ENCODE peak calls at places on chromosomes 3 and 15, in ten cellular contexts. Y is AG10803, W is H9, Z is fibroblast of pulmonary artery, D is PC-9, N is breast epithelium, S is progenitor cell of endocrine pancreas, B is A549, H is HepG2, Q is WTC11. U is an unnamed sample.

GRCh38 chr3:127206611-127207516 is 13.9 kb downstream of the PRR23E start:
- DNase-seq in S (no peak), B (no peak), H (no peak), Y (no peak), Q (no peak), Z (no peak), D (no peak), W (no peak), N (no peak), U (no peak)

GRCh38 chr3:100797921-100798491 is 88.7 kb downstream of the TFG start:
- DNase-seq in W (no peak), S (no peak), D (no peak), Q (no peak), N (no peak), Z (no peak), B (no peak), Y (peak; percentile 49), H (no peak), U (no peak)

GRCh38 chr3:138125548-138126221 is 6.5 kb downstream of the A4GNT start:
- DNase-seq in D (no peak), Y (peak; percentile 43), Z (peak; percentile 44), H (no peak), Q (no peak), B (no peak), S (no peak), W (no peak), N (no peak), U (no peak)

GRCh38 chr15:83475551-83475950 is 28.4 kb downstream of the SH3GL3 start:
- DNase-seq in H (no peak), S (no peak), N (no peak), W (no peak), Z (peak; percentile 17), D (no peak), B (no peak), Q (no peak), Y (peak; percentile 28), U (no peak)

GRCh38 chr3:147130461-147130860 is 275.9 kb downstream of the ZIC4 start:
- DNase-seq in N (no peak), D (no peak), Y (peak; percentile 44), Z (peak; percentile 2), W (no peak), Q (no peak), B (no peak), S (no peak), H (no peak), U (no peak)

GRCh38 chr3:70400194-70400593 is 87.8 kb upstream of the MDFIC2 start:
- DNase-seq in Z (no peak), D (no peak), Q (no peak), N (no peak), W (no peak), S (no peak), Y (no peak), B (no peak), H (no peak), U (no peak)

GRCh38 chr3:12159227-12159601 is 502 bp upstream of the TIMP4 start:
- DNase-seq in S (no peak), H (no peak), Q (peak; percentile 53), Y (no peak), N (no peak), B (no peak), D (no peak), W (peak; percentile 81), Z (no peak), U (no peak)

GRCh38 chr3:167032267-167032876 is 347.7 kb downstream of the ZBBX start:
- DNase-seq in Z (peak; percentile 70), H (peak; percentile 57), Q (no peak), N (no peak), D (peak; percentile 31), S (no peak), W (no peak), B (no peak), Y (peak; percentile 6), U (no peak)

GRCh38 chr3:49410844-49411549 is 779 bp downstream of the RHOA start:
- DNase-seq in Q (no peak), S (no peak), N (peak; percentile 53), Y (peak; percentile 36), B (no peak), D (no peak), W (no peak), H (no peak), Z (no peak), U (no peak)

GRCh38 chr3:49410102-49410843 is 1.5 kb downstream of the RHOA start:
- DNase-seq in H (no peak), W (no peak), S (no peak), D (no peak), B (no peak), Z (no peak), N (no peak), Y (no peak), Q (no peak), U (no peak)

GRCh38 chr3:49411968-49412631 is at the start of the genes RHOA and TCTA:
- DNase-seq in H (peak; percentile 99), Y (peak; percentile 100), W (peak; percentile 98), S (peak; percentile 93), N (peak; percentile 99), Z (peak; percentile 100), B (peak; percentile 95), D (peak; percentile 97), Q (peak; percentile 96), U (peak; percentile 97)

GRCh38 chr3:49412632-49413337 is 562 bp downstream of the TCTA start:
- DNase-seq in Z (no peak), Y (no peak), B (no peak), W (no peak), N (no peak), Q (no peak), S (no peak), D (no peak), H (no peak), U (no peak)

GRCh38 chr3:49411550-49411967 is 217 bp downstream of the RHOA start:
- DNase-seq in S (peak; percentile 39), H (peak; percentile 44), N (no peak), D (peak; percentile 39), W (no peak), Q (peak; percentile 66), Z (no peak), Y (no peak), B (no peak), U (no peak)
- TF ChIP-seq CTCF in S (no peak), H (no peak), N (no peak), D (no peak), W (no peak), Q (no peak), Z (no peak), Y (no peak), B (no peak), U (no peak)

GRCh38 chr15:66908503-66909095 is 156.8 kb upstream of the SMAD3 start:
- DNase-seq in Z (no peak), D (no peak), Q (no peak), B (no peak), W (no peak), H (no peak), N (no peak), Y (peak; percentile 36), S (no peak), U (no peak)

GRCh38 chr15:66909381-66909890 is 156.0 kb upstream of the SMAD3 start:
- DNase-seq in B (no peak), H (no peak), N (no peak), W (peak; percentile 12), Q (no peak), D (no peak), Y (no peak), S (no peak), Z (no peak), U (no peak)

GRCh38 chr15:66912001-66912400 is 153.4 kb upstream of the SMAD3 start:
- DNase-seq in H (no peak), D (no peak), N (no peak), Z (no peak), Y (no peak), Q (no peak), B (no peak), S (no peak), W (peak; percentile 6), U (no peak)

GRCh38 chr15:66912441-66912840 is 153.0 kb upstream of the SMAD3 start:
- DNase-seq in S (no peak), Q (no peak), Z (no peak), N (no peak), H (no peak), W (peak; percentile 10), Y (no peak), B (no peak), D (no peak), U (no peak)

DNA sequence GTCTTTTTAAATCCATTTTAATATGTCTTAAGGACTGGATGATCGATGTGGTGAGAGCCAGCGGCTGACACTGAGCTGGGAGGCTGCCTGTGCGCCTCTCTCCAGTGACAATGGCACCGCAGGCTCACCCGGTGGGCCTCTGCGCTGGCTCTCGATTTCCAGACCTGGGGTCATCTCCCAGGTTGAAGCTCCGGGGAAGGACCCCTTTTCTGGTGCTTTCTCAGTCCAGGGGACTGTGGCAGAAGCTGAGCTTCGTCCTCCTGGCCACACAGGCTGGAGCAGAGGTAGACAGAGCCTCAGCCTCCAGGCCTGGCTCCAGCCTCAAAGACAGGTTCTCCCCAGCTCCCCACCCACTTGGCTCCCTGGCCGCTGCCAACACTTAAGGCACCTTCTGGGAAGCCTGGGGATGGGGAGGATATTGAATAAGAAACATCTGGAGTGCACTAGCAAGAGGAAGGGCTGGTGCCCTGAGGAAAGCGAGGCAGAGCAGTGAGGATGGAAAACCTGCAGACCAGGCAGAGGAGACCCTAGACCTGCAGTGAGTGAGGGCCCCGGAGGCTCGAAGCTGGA is 154.2 kb upstream of the SMAD3 start:
- DNase-seq in B (no peak), N (no peak), Z (no peak), Q (no peak), H (no peak), Y (no peak), D (no peak), W (peak; percentile 21), S (no peak), U (no peak)
- TF ChIP-seq CTCF in B (no peak), N (no peak), Z (no peak), Q (no peak), H (no peak), Y (no peak), D (no peak), W (no peak), S (no peak), U (no peak)

GRCh38 chr3:184345678-184346144 is 8.3 kb downstream of the FAM131A start:
- DNase-seq in W (peak; percentile 92), Y (peak; percentile 72), Z (peak; percentile 67), S (no peak), H (peak; percentile 84), D (peak; percentile 83), B (peak; percentile 72), N (peak; percentile 68), Q (peak; percentile 73), U (no peak)
- TF ChIP-seq CTCF in W (peak; percentile 76), Y (peak; percentile 63), Z (peak; percentile 58), S (peak; percentile 58), H (peak; percentile 73), D (peak; percentile 86), B (peak; percentile 30), N (no peak), Q (no peak), U (no peak)

GRCh38 chr3:42685891-42686820 is 819 bp downstream of the KLHL40 start:
- DNase-seq in H (no peak), B (no peak), W (no peak), D (no peak), Y (peak; percentile 22), N (no peak), S (no peak), Z (no peak), Q (no peak), U (no peak)

GRCh38 chr3:42688487-42689420 is 3.4 kb downstream of the KLHL40 start:
- DNase-seq in N (no peak), S (no peak), Z (no peak), B (no peak), D (no peak), W (no peak), H (no peak), Y (no peak), Q (no peak), U (no peak)

GRCh38 chr3:42685363-42685881 is at the start of gene KLHL40:
- DNase-seq in D (no peak), H (no peak), W (no peak), B (no peak), Y (no peak), Z (no peak), N (no peak), Q (no peak), S (no peak), U (no peak)

GRCh38 chr3:42688016-42688415 is 2.7 kb downstream of the KLHL40 start:
- DNase-seq in W (no peak), D (no peak), N (no peak), H (no peak), Z (no peak), Q (no peak), B (no peak), Y (no peak), S (no peak), U (no peak)

GRCh38 chr3:42686832-42687650 is 1.7 kb downstream of the KLHL40 start:
- DNase-seq in W (no peak), N (no peak), S (no peak), Z (no peak), H (no peak), Q (no peak), D (no peak), B (no peak), Y (no peak), U (no peak)
- TF ChIP-seq CTCF in W (no peak), N (no peak), S (no peak), Z (no peak), H (no peak), Q (no peak), D (no peak), B (no peak), Y (no peak), U (no peak)

U was measured in omental fat pad.